ENCODE peak calls at places on chromosomes 12 and 14, in seven cellular contexts. E, Z, F, S, H, A and Y are unnamed samples.

GRCh38 chr12:38664661-38665269 is 240.6 kb downstream of the CPNE8 start:
- DNase-seq in E (no peak), Z (no peak), F (no peak), S (no peak), H (no peak), A (peak), Y (no peak)

GRCh38 chr14:71361335-71361734 is 454.1 kb downstream of the PCNX1 start:
- DNase-seq in E (no peak), Z (no peak), F (no peak), S (no peak), H (no peak), A (no peak), Y (no peak)

GRCh38 chr14:72996916-72997315 is 30.0 kb downstream of the ZFYVE1 start:
- DNase-seq in E (no peak), Z (no peak), F (no peak), S (no peak), H (no peak), A (no peak), Y (no peak)

GRCh38 chr14:92572050-92572449 is 58.5 kb downstream of the RIN3 start:
- DNase-seq in E (no peak), Z (no peak), F (no peak), S (no peak), H (no peak), A (no peak), Y (no peak)

GRCh38 chr14:67710209-67710608 is 8.5 kb downstream of the RDH12 start:
- DNase-seq in E (no peak), Z (no peak), F (no peak), S (no peak), H (no peak), A (no peak), Y (no peak)

GRCh38 chr12:93089805-93090569 is 160.9 kb upstream of the EEA1 start:
- DNase-seq in E (no peak), Z (no peak), F (peak), S (no peak), H (no peak), A (peak), Y (no peak)

GRCh38 chr14:104547998-104548700 is 31.4 kb upstream of the C14orf180 start:
- DNase-seq in E (no peak), Z (no peak), F (no peak), S (no peak), H (no peak), A (no peak), Y (peak)

GRCh38 chr12:9787340-9787737 is 26.6 kb upstream of the CD69 start:
- DNase-seq in E (no peak), Z (no peak), F (peak), S (no peak), H (no peak), A (no peak), Y (no peak)

GRCh38 chr14:30251557-30252100 is 307.3 kb upstream of the G2E3 start:
- DNase-seq in E (no peak), Z (no peak), F (no peak), S (no peak), H (no peak), A (no peak), Y (no peak)

GRCh38 chr14:63895510-63895909 is 42.7 kb downstream of the SYNE2 start:
- DNase-seq in E (no peak), Z (peak), F (no peak), S (no peak), H (no peak), A (no peak), Y (no peak)

GRCh38 chr12:107014050-107014449 is 27.1 kb upstream of the MTERF2 start:
- DNase-seq in E (no peak), Z (no peak), F (no peak), S (no peak), H (no peak), A (peak), Y (no peak)

GRCh38 chr14:55535521-55536207 is 44.3 kb upstream of the KTN1 start:
- DNase-seq in E (no peak), Z (no peak), F (no peak), S (no peak), H (no peak), A (peak), Y (no peak)

GRCh38 chr12:14696265-14696741 is at the start of gene GUCY2C:
- DNase-seq in E (no peak), Z (no peak), F (no peak), S (no peak), H (no peak), A (no peak), Y (no peak)

GRCh38 chr12:2893007-2893406 is 2.3 kb downstream of the TULP3 start:
- DNase-seq in E (no peak), Z (no peak), F (peak), S (no peak), H (no peak), A (no peak), Y (no peak)

GRCh38 chr12:87509233-87509820 is 519.9 kb downstream of the C12orf50 start:
- DNase-seq in E (no peak), Z (no peak), F (peak), S (no peak), H (no peak), A (peak), Y (no peak)

GRCh38 chr12:132795847-132796246 is 32.8 kb downstream of the GOLGA3 start:
- DNase-seq in E (no peak), Z (no peak), F (no peak), S (no peak), H (no peak), A (no peak), Y (no peak)

GRCh38 chr14:105864116-105864515 is 337.7 kb downstream of the TMEM121 start:
- DNase-seq in E (no peak), Z (no peak), F (no peak), S (no peak), H (no peak), A (no peak), Y (peak)

GRCh38 chr14:58663494-58664111 is 25.8 kb downstream of the DACT1 start:
- DNase-seq in E (no peak), Z (peak), F (no peak), S (no peak), H (no peak), A (peak), Y (no peak)

GRCh38 chr14:99566009-99566389 is 38.0 kb downstream of the CCDC85C start:
- DNase-seq in E (no peak), Z (peak), F (no peak), S (no peak), H (no peak), A (no peak), Y (no peak)

GRCh38 chr12:52023182-52023975 is 16.6 kb downstream of the TAMALIN start:
- DNase-seq in E (peak), Z (peak), F (no peak), S (peak), H (peak), A (no peak), Y (peak)